ENCODE peak calls at places on chromosomes 12 and 14, in seven cellular contexts. C is IMR-90, B is neuronal stem cell, K is mesendoderm, T is H9, V is H1, G is trophoblast cell. W is an unnamed sample.

GRCh38 chr12:59388176-59388575 is 207.7 kb upstream of the SLC16A7 start:
- DNase-seq in C (no peak), B (no peak), K (no peak), T (no peak), V (no peak), G (no peak), W (no peak)

GRCh38 chr12:6085841-6086240 is 38.6 kb downstream of the VWF start:
- DNase-seq in C (no peak), B (no peak), K (no peak), T (no peak), V (no peak), G (no peak), W (no peak)

GRCh38 chr12:66279127-66279712 is 23.1 kb upstream of the HELB start:
- DNase-seq in C (peak; percentile 22), B (no peak), K (peak; percentile 44), T (no peak), V (no peak), G (peak; percentile 36), W (peak; percentile 30)

GRCh38 chr12:51118706-51119105 is 35.3 kb upstream of the CSRNP2 start:
- DNase-seq in C (peak; percentile 84), B (no peak), K (peak; percentile 87), T (no peak), V (no peak), G (peak; percentile 86), W (no peak)

GRCh38 chr12:68506619-68507018 is 104.1 kb upstream of the RAP1B start:
- DNase-seq in C (no peak), B (no peak), K (peak; percentile 59), T (no peak), V (no peak), G (peak; percentile 23), W (no peak)

GRCh38 chr14:22837059-22837749 is 819 bp downstream of the MMP14 start:
- DNase-seq in C (peak; percentile 63), B (no peak), K (peak; percentile 67), T (no peak), V (no peak), G (peak; percentile 67), W (peak; percentile 73)

GRCh38 chr14:104094709-104095425 is 9.4 kb downstream of the ASPG start:
- DNase-seq in C (no peak), B (peak; percentile 76), K (peak; percentile 74), T (peak; percentile 89), V (peak; percentile 58), G (peak; percentile 74), W (peak; percentile 28)

GRCh38 chr12:4147051-4147481 is 126.5 kb upstream of the CCND2 start:
- DNase-seq in C (no peak), B (no peak), K (no peak), T (no peak), V (no peak), G (no peak), W (no peak)

GRCh38 chr14:81435578-81436295 is 35.6 kb upstream of the STON2 start:
- DNase-seq in C (peak; percentile 2), B (peak; percentile 70), K (peak; percentile 67), T (peak; percentile 74), V (no peak), G (peak; percentile 26), W (peak; percentile 42)

GRCh38 chr12:83016226-83016835 is 329.6 kb downstream of the TMTC2 start:
- DNase-seq in C (peak; percentile 89), B (no peak), K (no peak), T (no peak), V (no peak), G (peak; percentile 66), W (peak; percentile 36)

GRCh38 chr14:34693228-34693939 is 21.0 kb downstream of the CFL2 start:
- DNase-seq in C (no peak), B (no peak), K (peak; percentile 77), T (peak; percentile 94), V (peak; percentile 70), G (peak; percentile 76), W (no peak)

GRCh38 chr14:86574026-86574777 is 1044.3 kb downstream of the FLRT2 start:
- DNase-seq in C (peak; percentile 79), B (no peak), K (peak; percentile 2), T (no peak), V (no peak), G (peak; percentile 65), W (peak; percentile 42)

GRCh38 chr14:36450550-36450949 is 69.5 kb downstream of the NKX2-1 start:
- DNase-seq in C (no peak), B (no peak), K (peak; percentile 67), T (no peak), V (no peak), G (no peak), W (no peak)

GRCh38 chr12:61654698-61655097 is 605.5 kb upstream of the USP15 start:
- DNase-seq in C (no peak), B (no peak), K (no peak), T (no peak), V (no peak), G (no peak), W (peak; percentile 37)

GRCh38 chr12:14868916-14869315 is 16.7 kb downstream of the MGP start:
- DNase-seq in C (peak; percentile 6), B (no peak), K (no peak), T (no peak), V (no peak), G (no peak), W (no peak)

GRCh38 chr12:27001663-27002062 is 12.5 kb downstream of the TM7SF3 start:
- DNase-seq in C (no peak), B (no peak), K (no peak), T (no peak), V (no peak), G (no peak), W (no peak)

GRCh38 chr12:106582661-106583577 is at the start of gene RFX4:
- DNase-seq in C (no peak), B (peak; percentile 76), K (peak; percentile 74), T (peak; percentile 94), V (no peak), G (no peak), W (peak; percentile 5)

GRCh38 chr14:90597961-90598360 is 201.1 kb downstream of the CALM1 start:
- DNase-seq in C (no peak), B (no peak), K (no peak), T (no peak), V (no peak), G (no peak), W (no peak)

GRCh38 chr12:10361084-10361483 is 28.8 kb downstream of the KLRK1 start:
- DNase-seq in C (no peak), B (no peak), K (peak; percentile 56), T (peak; percentile 85), V (peak; percentile 29), G (no peak), W (peak; percentile 9)

GRCh38 chr12:125100551-125101434 is 35.6 kb downstream of the AACS start:
- DNase-seq in C (no peak), B (no peak), K (peak; percentile 51), T (no peak), V (no peak), G (no peak), W (no peak)

GRCh38 chr14:39228509-39229221 is 5.0 kb upstream of the MIA2 start:
- DNase-seq in C (no peak), B (no peak), K (peak; percentile 7), T (no peak), V (no peak), G (no peak), W (no peak)

GRCh38 chr12:5927732-5928516 is 17.1 kb downstream of the ANO2 start:
- DNase-seq in C (no peak), B (no peak), K (no peak), T (peak; percentile 20), V (no peak), G (peak; percentile 11), W (no peak)

GRCh38 chr12:69602954-69603353 is 7.8 kb downstream of the LRRC10 start:
- DNase-seq in C (no peak), B (no peak), K (no peak), T (no peak), V (no peak), G (no peak), W (no peak)

GRCh38 chr12:64390275-64390851 is at the start of gene C12orf56:
- DNase-seq in C (no peak), B (no peak), K (peak; percentile 14), T (peak; percentile 87), V (no peak), G (peak; percentile 22), W (no peak)
- H2AK5ac ChIP-seq in C (no peak within 1 kb of the TSS), B (no peak within 1 kb of the TSS), K (no peak within 1 kb of the TSS), T (no peak within 1 kb of the TSS), V (no peak within 1 kb of the TSS), G (no peak within 1 kb of the TSS), W (no peak within 1 kb of the TSS)

GRCh38 chr12:123894823-123895338 is 77.8 kb downstream of the CCDC92 start:
- DNase-seq in C (no peak), B (no peak), K (no peak), T (no peak), V (no peak), G (no peak), W (no peak)

GRCh38 chr12:123898673-123899072 is 74.0 kb downstream of the CCDC92 start:
- DNase-seq in C (no peak), B (no peak), K (no peak), T (peak; percentile 81), V (no peak), G (no peak), W (no peak)

GRCh38 chr12:123895477-123895876 is 77.2 kb downstream of the CCDC92 start:
- DNase-seq in C (no peak), B (no peak), K (no peak), T (no peak), V (no peak), G (no peak), W (no peak)

GRCh38 chr12:123897221-123897620 is 75.4 kb downstream of the CCDC92 start:
- DNase-seq in C (peak; percentile 72), B (no peak), K (no peak), T (no peak), V (no peak), G (no peak), W (peak; percentile 23)

GRCh38 chr12:123896786-123897185 is 75.8 kb downstream of the CCDC92 start:
- DNase-seq in C (peak; percentile 20), B (no peak), K (no peak), T (no peak), V (no peak), G (no peak), W (no peak)
- H3K4me2 ChIP-seq in C (peak overlapping the region; percentile 55), B (no peak overlapping the region), K (no peak overlapping the region), T (no peak overlapping the region), V (no peak overlapping the region), G (no peak overlapping the region), W (no peak overlapping the region)

GRCh38 chr14:56117765-56118610 is at the start of gene PELI2:
- DNase-seq in C (peak; percentile 73), B (peak; percentile 65), K (peak; percentile 87), T (peak; percentile 67), V (no peak), G (peak; percentile 52), W (peak; percentile 80)
- H3K4ac ChIP-seq in C (peak within 1 kb of the TSS; percentile 42), B (no peak within 1 kb of the TSS), K (no peak within 1 kb of the TSS), T (no peak within 1 kb of the TSS), V (no peak within 1 kb of the TSS), G (no peak within 1 kb of the TSS), W (peak within 1 kb of the TSS; percentile 75)

DNA sequence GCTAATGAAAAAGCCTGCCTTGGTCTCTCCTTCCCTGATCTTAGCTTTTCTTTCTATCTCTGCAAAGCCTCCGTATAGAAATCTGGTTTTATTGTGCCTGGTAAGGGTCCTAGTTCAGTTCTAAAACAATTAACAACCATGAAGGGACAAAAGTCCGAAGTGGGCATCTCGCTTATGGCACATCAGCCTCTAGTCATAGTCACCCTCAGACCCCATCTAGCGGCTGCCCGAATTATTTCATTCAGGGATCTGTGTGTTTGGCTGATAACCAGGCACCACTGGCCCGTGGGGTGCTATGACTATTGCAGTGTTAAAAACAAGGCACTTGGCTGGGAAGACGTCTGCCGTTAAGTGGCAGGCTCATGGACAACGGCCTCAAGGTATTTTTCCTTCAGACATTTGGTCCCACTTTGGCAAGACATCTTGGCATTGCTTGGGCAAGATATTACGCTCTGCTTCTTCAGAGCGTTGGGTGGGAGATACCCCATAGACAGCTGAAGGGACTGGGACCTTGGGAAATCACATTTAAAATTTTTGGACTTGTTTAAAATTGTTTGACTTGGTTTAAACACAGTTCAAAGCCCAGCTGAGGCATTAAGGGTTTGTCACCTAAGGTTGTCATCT is 87.1 kb downstream of the SINHCAF start:
- DNase-seq in C (peak; percentile 50), B (peak; percentile 32), K (peak; percentile 74), T (peak; percentile 84), V (no peak), G (peak; percentile 66), W (peak; percentile 69)
- H2AK5ac ChIP-seq in C (no peak overlapping the region), B (no peak overlapping the region), K (no peak overlapping the region), T (no peak overlapping the region), V (no peak overlapping the region), G (no peak overlapping the region), W (no peak overlapping the region)